ENCODE peak calls at places on chromosomes 1 and 21, in seven cellular contexts. F is uterus; G is activated CD8-positive, alpha-beta memory T cell treated with anti-CD3 and anti-CD28 coated beads for 4 hours; J is activated CD4-positive, alpha-beta T cell treated with anti-CD3 and anti-CD28 coated beads, Interleukin-2, amount 50 U/mL, for 48 hours; D is NCI-H2081; R is mucosa of descending colon; I is GOT3. P is an unnamed sample.

GRCh38 chr1:240094043-240094722 is 2.5 kb downstream of the FMN2 start:
- DNase-seq in R (no peak), G (no peak), J (no peak), F (no peak), D (no peak), I (no peak), P (no peak)

GRCh38 chr1:43296207-43296606 is 4.6 kb upstream of the TIE1 start:
- DNase-seq in D (no peak), I (no peak), G (no peak), F (no peak), J (no peak), R (no peak), P (peak)

GRCh38 chr1:230122361-230123279 is 55.6 kb downstream of the GALNT2 start:
- DNase-seq in G (no peak), D (no peak), F (no peak), R (no peak), I (no peak), J (no peak), P (no peak)

GRCh38 chr1:66402194-66402593 is 131.8 kb upstream of the SGIP1 start:
- DNase-seq in J (no peak), G (no peak), I (no peak), F (peak), R (no peak), D (no peak), P (no peak)

GRCh38 chr1:7388488-7389185 is 382.5 kb upstream of the VAMP3 start:
- DNase-seq in J (no peak), G (no peak), F (no peak), D (no peak), I (no peak), R (no peak), P (no peak)

GRCh38 chr21:21163904-21164303 is 165.7 kb downstream of the NCAM2 start:
- DNase-seq in I (no peak), D (peak), F (no peak), R (no peak), J (peak), G (no peak), P (peak)

GRCh38 chr1:230163205-230163604 is 96.2 kb downstream of the GALNT2 start:
- DNase-seq in I (no peak), G (no peak), F (peak), D (no peak), R (no peak), J (no peak), P (no peak)

GRCh38 chr1:211474426-211474825 is 17.5 kb downstream of the RD3 start:
- DNase-seq in J (no peak), G (no peak), I (no peak), D (no peak), F (no peak), R (no peak), P (no peak)

GRCh38 chr1:66384258-66384657 is 149.7 kb upstream of the SGIP1 start:
- DNase-seq in G (no peak), R (no peak), I (no peak), D (no peak), F (no peak), J (no peak), P (no peak)

GRCh38 chr1:20601123-20601825 is 12.4 kb downstream of the CDA start:
- DNase-seq in G (no peak), D (no peak), F (no peak), J (no peak), I (no peak), R (no peak), P (no peak)

GRCh38 chr1:171141336-171142051 is 43.6 kb upstream of the FMO2 start:
- DNase-seq in R (no peak), F (peak), I (no peak), D (no peak), J (no peak), G (no peak), P (peak)

GRCh38 chr1:224564491-224565084 is 51.5 kb upstream of the CNIH3 start:
- DNase-seq in R (no peak), G (no peak), J (no peak), D (no peak), F (no peak), I (no peak), P (no peak)

GRCh38 chr1:54804471-54805132 is 3.5 kb upstream of the TTC22 start:
- DNase-seq in R (no peak), G (no peak), F (no peak), I (no peak), J (peak), D (no peak), P (no peak)

GRCh38 chr1:48619529-48619928 is 147.5 kb upstream of the SPATA6 start:
- DNase-seq in R (no peak), F (no peak), G (no peak), D (no peak), I (no peak), J (no peak), P (peak)

GRCh38 chr1:3078421-3078820 is 9.4 kb downstream of the PRDM16 start:
- DNase-seq in J (no peak), I (no peak), R (no peak), G (no peak), F (no peak), D (no peak), P (no peak)

GRCh38 chr1:85584264-85584781 is 3.8 kb downstream of the CCN1 start:
- DNase-seq in I (no peak), R (no peak), D (no peak), F (no peak), J (no peak), G (no peak), P (peak)

GRCh38 chr1:212118167-212118871 is 82.8 kb downstream of the DTL start:
- DNase-seq in F (no peak), D (no peak), I (no peak), J (no peak), G (no peak), R (no peak), P (no peak)

GRCh38 chr1:167713330-167714081 is 8.3 kb upstream of the MPZL1 start:
- DNase-seq in G (no peak), R (peak), I (no peak), D (no peak), F (peak), J (peak), P (peak)

GRCh38 chr21:46322351-46323226 is 1.1 kb downstream of the C21orf58 start:
- DNase-seq in I (no peak), J (peak), F (no peak), R (peak), G (no peak), D (no peak), P (peak)

GRCh38 chr1:197521118-197521739 is 253.2 kb downstream of the CRB1 start:
- DNase-seq in R (no peak), F (no peak), D (peak), J (no peak), G (no peak), I (no peak), P (peak)

GRCh38 chr21:39911286-39911685 is 44.0 kb downstream of the PCP4 start:
- DNase-seq in G (no peak), I (no peak), F (no peak), J (no peak), R (no peak), D (peak), P (peak)

GRCh38 chr1:99607590-99607989 is 38.3 kb upstream of the PALMD start:
- DNase-seq in R (no peak), D (no peak), I (no peak), G (no peak), J (no peak), F (no peak), P (no peak)

GRCh38 chr21:17270234-17270633 is 242.6 kb upstream of the CXADR start:
- DNase-seq in D (peak), F (peak), G (no peak), J (no peak), R (no peak), I (peak), P (peak)

GRCh38 chr1:210089848-210090247 is 142.7 kb upstream of the SERTAD4 start:
- DNase-seq in I (no peak), R (no peak), G (no peak), D (no peak), F (no peak), J (no peak), P (no peak)

GRCh38 chr1:13813398-13814012 is 113.5 kb downstream of the PRDM2 start:
- DNase-seq in D (no peak), G (no peak), J (peak), R (no peak), F (no peak), I (no peak), P (peak)

GRCh38 chr1:88678405-88678804 is 5.7 kb upstream of the PKN2 start:
- DNase-seq in F (no peak), G (no peak), I (no peak), R (no peak), J (no peak), D (no peak), P (no peak)

GRCh38 chr1:247360116-247360898 is 28.6 kb upstream of the ZNF496 start:
- DNase-seq in J (no peak), F (no peak), R (no peak), G (no peak), D (no peak), I (no peak), P (no peak)

GRCh38 chr1:248618119-248618518 is 16.8 kb downstream of the OR2T11 start:
- DNase-seq in R (no peak), F (no peak), I (no peak), J (no peak), D (no peak), G (no peak), P (no peak)

GRCh38 chr21:45971487-45972352 is 9.8 kb upstream of the COL6A1 start:
- DNase-seq in F (peak), D (no peak), R (no peak), J (no peak), I (no peak), G (no peak), P (peak)

GRCh38 chr1:233656700-233657099 is 42.8 kb downstream of the KCNK1 start:
- DNase-seq in G (no peak), I (no peak), J (no peak), F (no peak), R (no peak), D (no peak), P (no peak)

GRCh38 chr1:169395956-169396355 is 28.0 kb downstream of the BLZF1 start:
- DNase-seq in F (no peak), G (no peak), R (no peak), I (no peak), J (no peak), D (no peak), P (no peak)

GRCh38 chr21:45405819-45406762 is 1.1 kb downstream of the COL18A1 start:
- DNase-seq in J (peak), G (no peak), F (no peak), R (peak), D (no peak), I (no peak), P (peak)

GRCh38 chr1:248926401-248927182 is 20.6 kb downstream of the PGBD2 start:
- DNase-seq in F (no peak), J (no peak), D (no peak), I (no peak), R (no peak), G (no peak), P (no peak)

GRCh38 chr1:165841582-165842362 is 14.4 kb downstream of the UCK2 start:
- DNase-seq in R (no peak), I (no peak), G (no peak), J (no peak), F (no peak), D (no peak), P (no peak)

GRCh38 chr1:235919127-235919796 is 52.6 kb upstream of the LYST start:
- DNase-seq in G (no peak), J (no peak), D (peak), I (no peak), R (no peak), F (no peak), P (no peak)

GRCh38 chr1:7856345-7856744 is 3.5 kb upstream of the UTS2 start:
- DNase-seq in D (no peak), G (no peak), J (no peak), I (no peak), F (no peak), R (no peak), P (peak)

GRCh38 chr1:238099871-238100270 is 209.1 kb upstream of the ZP4 start:
- DNase-seq in G (no peak), J (no peak), I (no peak), D (no peak), F (no peak), R (no peak), P (no peak)

GRCh38 chr1:118907466-118907865 is 80.7 kb downstream of the TBX15 start:
- DNase-seq in R (no peak), I (no peak), J (no peak), G (no peak), F (no peak), D (no peak), P (no peak)